ENCODE peak calls at places on chromosome 21, in four cellular contexts. F is RCC 7860, I is heart right ventricle, O is NCI-H1092 treated with DMSO at 0.1 percent for 48 hours. T is an unnamed sample.

GRCh38 chr21:31257265-31257664 is 86.8 kb downstream of the TIAM1 start:
- DNase-seq in O (no peak), I (no peak), F (no peak), T (no peak)

GRCh38 chr21:42169758-42170157 is 49.2 kb upstream of the ABCG1 start:
- DNase-seq in I (no peak), O (no peak), F (no peak), T (no peak)

GRCh38 chr21:25313891-25314646 is 293.2 kb downstream of the MRPL39 start:
- DNase-seq in I (no peak), F (peak; percentile 29), O (no peak), T (no peak)

GRCh38 chr21:33140288-33140687 is 70.3 kb downstream of the OLIG1 start:
- DNase-seq in O (no peak), F (no peak), I (no peak), T (no peak)

GRCh38 chr21:45153358-45154318 is 79.3 kb downstream of the ADARB1 start:
- DNase-seq in O (no peak), I (no peak), F (no peak), T (no peak)

GRCh38 chr21:46098303-46099141 is 610 bp downstream of the COL6A2 start:
- DNase-seq in O (no peak), F (no peak), I (peak; percentile 52), T (peak; percentile 50)

GRCh38 chr21:25457411-25457810 is 149.9 kb downstream of the MRPL39 start:
- DNase-seq in F (peak; percentile 88), O (no peak), I (no peak), T (no peak)

GRCh38 chr21:44762221-44763049 is 39.2 kb downstream of the UBE2G2 start:
- DNase-seq in I (no peak), O (no peak), F (no peak), T (peak; percentile 30)

GRCh38 chr21:15875286-15875685 is 145.5 kb downstream of the USP25 start:
- DNase-seq in F (no peak), O (no peak), I (no peak), T (no peak)

GRCh38 chr21:42661688-42662429 is 8.4 kb downstream of the PDE9A start:
- DNase-seq in I (no peak), F (no peak), O (no peak), T (no peak)

GRCh38 chr21:46056450-46056903 is 41.4 kb upstream of the COL6A2 start:
- DNase-seq in I (peak; percentile 83), F (no peak), O (no peak), T (peak; percentile 93)

GRCh38 chr21:28719731-28720130 is 272.9 kb downstream of the LTN1 start:
- DNase-seq in I (no peak), F (no peak), O (no peak), T (no peak)

GRCh38 chr21:35565204-35565611 is 495.1 kb downstream of the SETD4 start:
- DNase-seq in O (no peak), F (peak; percentile 68), I (peak; percentile 12), T (no peak)

GRCh38 chr21:43981871-43982210 is 30.3 kb upstream of the TRAPPC10 start:
- DNase-seq in I (no peak), F (no peak), O (no peak), T (no peak)

GRCh38 chr21:33587792-33588484 is 546 bp downstream of the DONSON start:
- DNase-seq in F (no peak), O (peak; percentile 51), I (peak; percentile 30), T (peak; percentile 63)

GRCh38 chr21:32094792-32095191 is 184.1 kb downstream of the MIS18A start:
- DNase-seq in I (no peak), F (no peak), O (no peak), T (no peak)

GRCh38 chr21:34889287-34889536 is 159.9 kb downstream of the RUNX1 start:
- DNase-seq in F (peak; percentile 27), O (peak; percentile 30), I (peak; percentile 54), T (no peak)

GRCh38 chr21:16713331-16714114 is 799.3 kb upstream of the CXADR start:
- DNase-seq in I (no peak), F (no peak), O (no peak), T (no peak)

GRCh38 chr21:42280356-42281195 is 34.6 kb downstream of the TFF3 start:
- DNase-seq in O (no peak), F (no peak), I (no peak), T (no peak)

GRCh38 chr21:25639167-25639921 is at the start of gene JAM2:
- DNase-seq in F (no peak), O (peak; percentile 62), I (peak; percentile 58), T (peak; percentile 71)

GRCh38 chr21:33658919-33659318 is 16.6 kb downstream of the ITSN1 start:
- DNase-seq in F (no peak), O (no peak), I (no peak), T (no peak)

GRCh38 chr21:31470896-31471694 is 127.0 kb upstream of the TIAM1 start:
- DNase-seq in F (no peak), O (no peak), I (no peak), T (no peak)

GRCh38 chr21:24658926-24659325 is 948.4 kb downstream of the MRPL39 start:
- DNase-seq in O (no peak), I (no peak), F (no peak), T (no peak)

GRCh38 chr21:34148826-34149558 is 75.6 kb downstream of the MRPS6 start:
- DNase-seq in I (no peak), O (no peak), F (no peak), T (no peak)

GRCh38 chr21:26881504-26882228 is 36.5 kb upstream of the ADAMTS1 start:
- DNase-seq in F (peak; percentile 23), O (no peak), I (no peak), T (no peak)

GRCh38 chr21:42741056-42741455 is 87.6 kb downstream of the PDE9A start:
- DNase-seq in O (no peak), I (no peak), F (no peak), T (no peak)

GRCh38 chr21:38798481-38798882 is 7.2 kb upstream of the ETS2 start:
- DNase-seq in O (no peak), I (no peak), F (peak; percentile 94), T (no peak)

GRCh38 chr21:39633043-39633442 is 20.3 kb downstream of the B3GALT5 start:
- DNase-seq in O (no peak), F (peak; percentile 86), I (no peak), T (no peak)

GRCh38 chr21:41302976-41303375 is 13.6 kb upstream of the FAM3B start:
- DNase-seq in O (no peak), I (no peak), F (no peak), T (no peak)

GRCh38 chr21:25834376-25834775 is 99.6 kb downstream of the GABPA start:
- DNase-seq in O (no peak), F (no peak), I (no peak), T (no peak)

GRCh38 chr21:43645414-43645891 is 13.8 kb downstream of the HSF2BP start:
- DNase-seq in I (no peak), O (no peak), F (peak; percentile 87), T (no peak)